ENCODE peak calls at places on chromosomes 12 and 14, in ten cellular contexts. B, P, A, C, Y, M, E, U, F and R are unnamed samples.

GRCh38 chr12:94261119-94261518 is 112.7 kb downstream of the PLXNC1 start:
- DNase-seq in B (no peak), P (no peak), A (no peak), C (no peak), Y (no peak), M (no peak), E (no peak), U (no peak), F (no peak), R (no peak)

GRCh38 chr14:46651526-46652144 is at the start of gene RPL10L:
- DNase-seq in B (no peak), P (no peak), A (no peak), C (no peak), Y (peak), M (no peak), E (peak), U (no peak), F (no peak), R (no peak)

GRCh38 chr14:31357279-31357678 is 63.1 kb downstream of the HEATR5A start:
- DNase-seq in B (peak), P (no peak), A (no peak), C (no peak), Y (no peak), M (no peak), E (no peak), U (no peak), F (no peak), R (no peak)

GRCh38 chr12:16509411-16509810 is 96.6 kb downstream of the LMO3 start:
- DNase-seq in B (no peak), P (no peak), A (no peak), C (no peak), Y (no peak), M (no peak), E (no peak), U (no peak), F (no peak), R (no peak)

GRCh38 chr12:122834229-122834920 is 882 bp upstream of the HIP1R start:
- DNase-seq in B (peak), P (peak), A (peak), C (no peak), Y (peak), M (no peak), E (no peak), U (peak), F (no peak), R (no peak)

GRCh38 chr12:95316798-95317197 is 99.2 kb downstream of the VEZT start:
- DNase-seq in B (no peak), P (no peak), A (no peak), C (no peak), Y (no peak), M (no peak), E (no peak), U (no peak), F (no peak), R (no peak)

GRCh38 chr14:103495854-103496253 is 26.8 kb downstream of the CKB start:
- DNase-seq in B (no peak), P (no peak), A (no peak), C (no peak), Y (no peak), M (no peak), E (no peak), U (no peak), F (no peak), R (no peak)

GRCh38 chr14:77488558-77488957 is 10.1 kb downstream of the ISM2 start:
- DNase-seq in B (no peak), P (no peak), A (no peak), C (no peak), Y (no peak), M (no peak), E (no peak), U (no peak), F (no peak), R (no peak)

GRCh38 chr14:53615254-53615653 is 341.4 kb downstream of the BMP4 start:
- DNase-seq in B (no peak), P (no peak), A (no peak), C (no peak), Y (no peak), M (no peak), E (no peak), U (no peak), F (no peak), R (no peak)

GRCh38 chr14:100305446-100306255 is 593 bp downstream of the SLC25A29 start:
- DNase-seq in B (no peak), P (peak), A (no peak), C (no peak), Y (peak), M (peak), E (no peak), U (no peak), F (no peak), R (no peak)

GRCh38 chr14:66624319-66624937 is 116.5 kb downstream of the GPHN start:
- DNase-seq in B (peak), P (peak), A (peak), C (peak), Y (peak), M (peak), E (no peak), U (peak), F (no peak), R (no peak)

GRCh38 chr14:52700701-52701172 is 5.4 kb upstream of the ERO1A start:
- DNase-seq in B (peak), P (peak), A (no peak), C (no peak), Y (no peak), M (no peak), E (no peak), U (peak), F (no peak), R (no peak)

GRCh38 chr14:69101331-69101826 is 51.5 kb downstream of the DCAF5 start:
- DNase-seq in B (peak), P (no peak), A (no peak), C (peak), Y (peak), M (no peak), E (no peak), U (peak), F (peak), R (peak)

GRCh38 chr12:121060149-121061001 is 21.3 kb upstream of the OASL start:
- DNase-seq in B (peak), P (peak), A (peak), C (peak), Y (peak), M (no peak), E (peak), U (no peak), F (no peak), R (no peak)

GRCh38 chr12:97308576-97309198 is 153.9 kb upstream of the RMST start:
- DNase-seq in B (peak), P (no peak), A (no peak), C (peak), Y (no peak), M (no peak), E (no peak), U (peak), F (peak), R (peak)

GRCh38 chr14:100618763-100619320 is 31.6 kb upstream of the BEGAIN start:
- DNase-seq in B (no peak), P (no peak), A (no peak), C (no peak), Y (peak), M (peak), E (peak), U (no peak), F (no peak), R (no peak)

GRCh38 chr14:94867931-94868597 is 98.2 kb upstream of the GSC start:
- DNase-seq in B (no peak), P (peak), A (no peak), C (no peak), Y (no peak), M (no peak), E (no peak), U (peak), F (no peak), R (no peak)

GRCh38 chr12:89622115-89622514 is 86.5 kb downstream of the ATP2B1 start:
- DNase-seq in B (no peak), P (no peak), A (no peak), C (no peak), Y (no peak), M (no peak), E (no peak), U (no peak), F (no peak), R (no peak)

GRCh38 chr14:35438910-35439713 is 34.6 kb upstream of the NFKBIA start:
- DNase-seq in B (peak), P (no peak), A (no peak), C (peak), Y (peak), M (no peak), E (no peak), U (no peak), F (no peak), R (no peak)

GRCh38 chr12:85874064-85874463 is at the start of gene NTS:
- DNase-seq in B (no peak), P (no peak), A (no peak), C (no peak), Y (no peak), M (no peak), E (no peak), U (no peak), F (no peak), R (no peak)

GRCh38 chr12:41552507-41553047 is 364.5 kb downstream of the PDZRN4 start:
- DNase-seq in B (no peak), P (no peak), A (no peak), C (no peak), Y (no peak), M (no peak), E (no peak), U (no peak), F (no peak), R (no peak)

GRCh38 chr12:131379758-131380157 is 331.1 kb upstream of the SFSWAP start:
- DNase-seq in B (no peak), P (no peak), A (no peak), C (no peak), Y (no peak), M (no peak), E (no peak), U (no peak), F (no peak), R (no peak)

GRCh38 chr12:12903642-12904609 is 12.6 kb downstream of the GPRC5A start:
- DNase-seq in B (no peak), P (no peak), A (peak), C (no peak), Y (no peak), M (no peak), E (no peak), U (no peak), F (no peak), R (no peak)

GRCh38 chr12:12079291-12079690 is 8.6 kb downstream of the BCL2L14 start:
- DNase-seq in B (peak), P (no peak), A (no peak), C (no peak), Y (no peak), M (no peak), E (no peak), U (peak), F (no peak), R (no peak)

GRCh38 chr14:27938392-27938791 is 828.2 kb upstream of the FOXG1 start:
- DNase-seq in B (no peak), P (no peak), A (no peak), C (no peak), Y (no peak), M (no peak), E (no peak), U (no peak), F (no peak), R (no peak)

GRCh38 chr12:114679452-114679875 is 4.5 kb downstream of the TBX3 start:
- DNase-seq in B (no peak), P (no peak), A (no peak), C (no peak), Y (no peak), M (no peak), E (no peak), U (peak), F (no peak), R (no peak)

GRCh38 chr14:53278602-53279506 is 125.7 kb upstream of the DDHD1 start:
- DNase-seq in B (peak), P (no peak), A (peak), C (peak), Y (no peak), M (no peak), E (no peak), U (peak), F (no peak), R (no peak)

GRCh38 chr12:56082967-56083366 is 3.0 kb downstream of the ERBB3 start:
- DNase-seq in B (no peak), P (no peak), A (no peak), C (no peak), Y (no peak), M (no peak), E (no peak), U (no peak), F (no peak), R (no peak)

GRCh38 chr14:54809767-54810166 is 92.9 kb downstream of the GCH1 start:
- DNase-seq in B (no peak), P (no peak), A (no peak), C (peak), Y (no peak), M (no peak), E (no peak), U (no peak), F (no peak), R (no peak)

GRCh38 chr12:47977046-47977771 is 13.8 kb downstream of the TMEM106C start:
- DNase-seq in B (no peak), P (no peak), A (no peak), C (no peak), Y (no peak), M (no peak), E (no peak), U (peak), F (no peak), R (no peak)

GRCh38 chr12:58416211-58416610 is 474.8 kb downstream of the ATP23 start:
- DNase-seq in B (peak), P (no peak), A (no peak), C (no peak), Y (no peak), M (no peak), E (no peak), U (peak), F (peak), R (peak)

GRCh38 chr14:100187247-100187833 is 27.9 kb upstream of the DEGS2 start:
- DNase-seq in B (no peak), P (no peak), A (no peak), C (no peak), Y (no peak), M (no peak), E (no peak), U (no peak), F (no peak), R (no peak)

GRCh38 chr12:67276469-67276868 is 7.3 kb downstream of the CAND1 start:
- DNase-seq in B (no peak), P (no peak), A (no peak), C (no peak), Y (no peak), M (no peak), E (no peak), U (no peak), F (no peak), R (no peak)

GRCh38 chr14:105855246-105855892 is 329.0 kb downstream of the TMEM121 start:
- DNase-seq in B (no peak), P (no peak), A (no peak), C (no peak), Y (no peak), M (peak), E (peak), U (no peak), F (no peak), R (no peak)

GRCh38 chr14:105974902-105975301 is 448.5 kb downstream of the TMEM121 start:
- DNase-seq in B (no peak), P (no peak), A (no peak), C (peak), Y (peak), M (no peak), E (no peak), U (no peak), F (no peak), R (no peak)

GRCh38 chr12:76554411-76555225 is 5.0 kb downstream of the OSBPL8 start:
- DNase-seq in B (no peak), P (no peak), A (no peak), C (no peak), Y (peak), M (no peak), E (no peak), U (no peak), F (no peak), R (no peak)

GRCh38 chr12:76558684-76559276 is 791 bp downstream of the OSBPL8 start:
- DNase-seq in B (peak), P (peak), A (peak), C (peak), Y (peak), M (peak), E (peak), U (peak), F (no peak), R (no peak)

GRCh38 chr12:76555797-76556196 is 3.8 kb downstream of the OSBPL8 start:
- DNase-seq in B (no peak), P (no peak), A (no peak), C (no peak), Y (no peak), M (no peak), E (no peak), U (no peak), F (no peak), R (no peak)

GRCh38 chr12:76555226-76555767 is 4.3 kb downstream of the OSBPL8 start:
- DNase-seq in B (no peak), P (no peak), A (no peak), C (no peak), Y (peak), M (no peak), E (no peak), U (no peak), F (no peak), R (no peak)

DNA sequence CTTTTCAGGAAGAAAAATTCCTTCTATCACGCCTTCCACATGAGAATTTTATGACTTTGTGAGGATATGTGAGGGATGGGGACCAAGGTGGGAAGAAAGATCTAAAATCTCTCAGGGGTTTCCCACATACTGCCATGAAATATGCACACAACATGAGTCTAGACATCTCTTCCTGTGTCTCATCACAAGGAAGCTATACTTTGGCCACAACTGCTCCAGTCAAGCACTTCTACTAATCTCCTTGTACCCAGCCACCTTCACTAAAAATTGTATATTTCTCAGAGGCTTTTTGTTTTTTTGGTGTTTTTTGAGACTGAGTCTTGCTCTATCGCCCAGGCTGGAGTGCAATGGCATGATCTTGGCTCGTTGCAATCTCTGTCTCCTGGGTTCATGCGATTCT is 3.2 kb downstream of the OSBPL8 start:
- DNase-seq in B (no peak), P (no peak), A (no peak), C (no peak), Y (no peak), M (no peak), E (no peak), U (no peak), F (no peak), R (no peak)
- H3K4me3 ChIP-seq in B (no peak), P (no peak), A (no peak), C (no peak), Y (no peak), M (no peak), E (no peak), U (no peak), F (no peak), R (no peak)

GRCh38 chr12:69733638-69734037 is 5.0 kb upstream of the RAB3IP start:
- DNase-seq in B (no peak), P (no peak), A (no peak), C (no peak), Y (no peak), M (no peak), E (no peak), U (no peak), F (no peak), R (no peak)

GRCh38 chr12:69739287-69740191 is 879 bp downstream of the RAB3IP start:
- DNase-seq in B (peak), P (peak), A (peak), C (peak), Y (peak), M (peak), E (peak), U (peak), F (no peak), R (no peak)

GRCh38 chr12:69744109-69744508 is 5.4 kb downstream of the RAB3IP start:
- DNase-seq in B (no peak), P (no peak), A (no peak), C (no peak), Y (no peak), M (no peak), E (no peak), U (no peak), F (no peak), R (no peak)

GRCh38 chr12:69738351-69739286 is at the start of gene RAB3IP:
- DNase-seq in B (peak), P (peak), A (peak), C (peak), Y (peak), M (peak), E (peak), U (peak), F (peak), R (no peak)
- TF ChIP-seq CTCF in B (peak), P (peak), A (peak), C (peak), Y (peak), M (peak), E (peak), U (peak), F (peak), R (peak)

DNA sequence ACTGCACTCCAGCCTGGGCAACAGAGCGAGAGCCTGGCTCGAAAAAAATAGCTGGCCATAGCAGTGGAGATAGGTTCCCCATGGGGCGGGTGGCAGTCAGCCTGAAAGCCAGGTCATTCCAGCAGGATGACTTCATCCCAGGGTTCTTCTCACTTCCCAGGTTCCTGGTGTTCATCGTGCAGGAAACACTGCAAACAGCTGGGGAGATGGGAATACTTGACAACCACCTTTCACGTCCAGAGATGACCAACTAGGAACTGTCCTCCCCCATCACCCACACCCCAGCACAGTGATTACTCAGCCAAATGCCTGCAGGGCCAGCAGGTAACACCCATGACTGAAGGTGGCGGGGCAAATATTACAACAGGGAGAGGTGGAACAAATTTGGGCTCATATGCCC is 1.7 kb downstream of the VSIG10 start:
- DNase-seq in B (no peak), P (peak), A (peak), C (no peak), Y (no peak), M (no peak), E (no peak), U (peak), F (no peak), R (no peak)
- H3K4me3 ChIP-seq in B (no peak), P (no peak), A (no peak), C (no peak), Y (no peak), M (no peak), E (no peak), U (no peak), F (no peak), R (no peak)

DNA sequence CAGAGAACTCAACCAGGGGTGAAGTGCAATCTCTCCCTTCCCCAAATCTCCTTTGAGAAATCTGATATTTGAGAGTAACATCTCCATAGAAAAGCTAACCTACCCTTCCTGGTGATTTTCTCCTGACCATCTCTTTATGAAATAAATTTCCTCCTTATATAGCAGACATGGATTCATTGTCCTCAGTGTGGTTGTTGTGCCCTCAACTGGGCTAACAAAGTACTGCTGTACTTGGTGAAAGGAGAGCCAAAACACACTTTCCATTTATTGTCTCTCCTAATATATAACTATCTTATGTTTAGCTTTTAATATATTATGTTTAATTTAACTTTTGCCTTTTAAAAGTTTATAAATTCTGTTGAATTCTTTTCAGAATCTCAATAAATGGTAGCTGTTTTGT is 65.1 kb upstream of the SLCO1B1 start:
- DNase-seq in B (peak), P (peak), A (no peak), C (no peak), Y (no peak), M (no peak), E (no peak), U (no peak), F (no peak), R (no peak)
- TF ChIP-seq CTCF in B (peak), P (peak), A (peak), C (peak), Y (peak), M (peak), E (peak), U (no peak), F (no peak), R (no peak)

GRCh38 chr12:130044991-130045621 is 117.2 kb upstream of the FZD10 start:
- DNase-seq in B (no peak), P (no peak), A (no peak), C (no peak), Y (no peak), M (no peak), E (peak), U (no peak), F (no peak), R (no peak)
- H3K4me3 ChIP-seq in B (no peak), P (no peak), A (no peak), C (no peak), Y (no peak), M (no peak), E (no peak), U (no peak), F (no peak), R (no peak)

GRCh38 chr12:124566181-124567034 is 1.0 kb downstream of the NCOR2 start:
- DNase-seq in B (peak), P (peak), A (peak), C (peak), Y (peak), M (peak), E (peak), U (peak), F (no peak), R (no peak)
- TF ChIP-seq CTCF in B (no peak), P (no peak), A (no peak), C (peak), Y (no peak), M (no peak), E (no peak), U (no peak), F (no peak), R (no peak)

GRCh38 chr14:22973217-22974032 is 8.9 kb downstream of the AJUBA start:
- DNase-seq in B (peak), P (peak), A (peak), C (peak), Y (peak), M (no peak), E (no peak), U (peak), F (no peak), R (no peak)
- H3K4me3 ChIP-seq in B (no peak), P (no peak), A (no peak), C (no peak), Y (no peak), M (no peak), E (no peak), U (no peak), F (no peak), R (no peak)